ENCODE peak calls at places on chromosomes 11 and 22, in seven cellular contexts. K is globus pallidus; O is DMS153; C is RPMI8226; X is ovary; Z is CD8-positive, alpha-beta T cell; I is cardiac muscle cell. E is an unnamed sample.

GRCh38 chr11:405976-406795 is 8.6 kb downstream of the SIGIRR start:
- DNase-seq in K (no peak), O (no peak), C (no peak), X (peak; percentile 59), Z (no peak), I (no peak), E (peak; percentile 52)

GRCh38 chr11:32366671-32367070 is 68.7 kb downstream of the WT1 start:
- DNase-seq in K (no peak), O (no peak), C (no peak), X (no peak), Z (no peak), I (no peak), E (no peak)

GRCh38 chr11:86955674-86956522 is 703 bp upstream of the FZD4 start:
- DNase-seq in K (peak; percentile 39), O (peak; percentile 35), C (peak; percentile 68), X (peak; percentile 91), Z (no peak), I (peak; percentile 94), E (peak; percentile 79)

GRCh38 chr11:24844406-24844805 is 347.6 kb downstream of the LUZP2 start:
- DNase-seq in K (no peak), O (no peak), C (no peak), X (no peak), Z (no peak), I (no peak), E (no peak)

GRCh38 chr11:120766318-120766717 is 254.8 kb downstream of the GRIK4 start:
- DNase-seq in K (no peak), O (no peak), C (no peak), X (no peak), Z (no peak), I (no peak), E (no peak)

GRCh38 chr22:50119768-50120251 is 30.0 kb downstream of the MOV10L1 start:
- DNase-seq in K (no peak), O (peak; percentile 58), C (no peak), X (peak; percentile 74), Z (no peak), I (no peak), E (no peak)

GRCh38 chr11:66976048-66976467 is 954 bp downstream of the C11orf86 start:
- DNase-seq in K (no peak), O (no peak), C (peak; percentile 28), X (no peak), Z (no peak), I (peak; percentile 57), E (no peak)

GRCh38 chr11:14182833-14183340 is 176.1 kb downstream of the RRAS2 start:
- DNase-seq in K (no peak), O (no peak), C (no peak), X (no peak), Z (no peak), I (no peak), E (no peak)

GRCh38 chr11:16596231-16596630 is 142.2 kb upstream of the C11orf58 start:
- DNase-seq in K (no peak), O (no peak), C (no peak), X (no peak), Z (no peak), I (peak; percentile 2), E (no peak)

GRCh38 chr11:13535819-13536218 is 40.0 kb upstream of the PTH start:
- DNase-seq in K (no peak), O (no peak), C (peak; percentile 2), X (no peak), Z (no peak), I (peak; percentile 5), E (no peak)

GRCh38 chr11:134643115-134643514 is 231.1 kb upstream of the B3GAT1 start:
- DNase-seq in K (no peak), O (no peak), C (no peak), X (no peak), Z (no peak), I (no peak), E (peak; percentile 32)

GRCh38 chr11:77031599-77031998 is 2.6 kb upstream of the B3GNT6 start:
- DNase-seq in K (no peak), O (no peak), C (no peak), X (no peak), Z (no peak), I (no peak), E (no peak)

GRCh38 chr11:14320020-14320419 is 39.0 kb downstream of the RRAS2 start:
- DNase-seq in K (no peak), O (no peak), C (no peak), X (no peak), Z (peak; percentile 10), I (no peak), E (no peak)

GRCh38 chr11:115284766-115285165 is 219.4 kb downstream of the CADM1 start:
- DNase-seq in K (no peak), O (no peak), C (no peak), X (no peak), Z (no peak), I (no peak), E (no peak)

GRCh38 chr22:24758164-24758799 is 16.2 kb downstream of the PIWIL3 start:
- DNase-seq in K (peak; percentile 43), O (no peak), C (peak; percentile 75), X (peak; percentile 59), Z (peak; percentile 7), I (peak; percentile 66), E (no peak)

GRCh38 chr11:16881074-16881709 is 133.0 kb downstream of the PLEKHA7 start:
- DNase-seq in K (peak; percentile 24), O (no peak), C (peak; percentile 35), X (peak; percentile 78), Z (no peak), I (peak; percentile 52), E (peak; percentile 73)

GRCh38 chr22:37742374-37743092 is 45.7 kb downstream of the TRIOBP start:
- DNase-seq in K (no peak), O (no peak), C (no peak), X (peak; percentile 59), Z (no peak), I (no peak), E (no peak)

GRCh38 chr11:108958446-108959123 is 293.7 kb downstream of the DDX10 start:
- DNase-seq in K (no peak), O (no peak), C (peak; percentile 11), X (no peak), Z (no peak), I (no peak), E (no peak)

GRCh38 chr11:67396587-67397398 is 4.9 kb downstream of the PPP1CA start:
- DNase-seq in K (no peak), O (no peak), C (no peak), X (no peak), Z (no peak), I (no peak), E (no peak)